ENCODE peak calls at places on chromosomes 4 and X, in nine cellular contexts. Q, J, X, C, L, S, F, R and I are unnamed samples.

GRCh38 chr4:102562995-102563394 is 61.8 kb downstream of the NFKB1 start:
- DNase-seq in Q (no peak), J (no peak), X (peak), C (no peak), L (no peak), S (no peak), F (no peak), R (no peak), I (no peak)

GRCh38 chrX:110454336-110454735 is 95.7 kb downstream of the RTL9 start:
- DNase-seq in Q (no peak), J (no peak), X (no peak), C (no peak), L (no peak), S (peak), F (no peak), R (no peak), I (no peak)

GRCh38 chr4:677431-678293 is 3.3 kb downstream of the MYL5 start:
- DNase-seq in Q (no peak), J (peak), X (peak), C (no peak), L (peak), S (no peak), F (no peak), R (peak), I (no peak)

GRCh38 chrX:85963736-85964135 is 83.6 kb downstream of the CHM start:
- DNase-seq in Q (no peak), J (no peak), X (peak), C (no peak), L (peak), S (no peak), F (no peak), R (no peak), I (no peak)

GRCh38 chr4:176333076-176333475 is 13.3 kb downstream of the SPCS3 start:
- DNase-seq in Q (no peak), J (no peak), X (no peak), C (no peak), L (no peak), S (no peak), F (no peak), R (no peak), I (no peak)

GRCh38 chr4:124234771-124235170 is 477.8 kb downstream of the ANKRD50 start:
- DNase-seq in Q (no peak), J (no peak), X (no peak), C (no peak), L (no peak), S (no peak), F (no peak), R (no peak), I (no peak)

GRCh38 chr4:112510468-112511293 is 5.3 kb downstream of the NEUROG2 start:
- DNase-seq in Q (no peak), J (no peak), X (no peak), C (no peak), L (no peak), S (no peak), F (no peak), R (no peak), I (no peak)

GRCh38 chr4:70586841-70587240 is 5.2 kb upstream of the AMBN start:
- DNase-seq in Q (no peak), J (no peak), X (no peak), C (no peak), L (no peak), S (no peak), F (no peak), R (no peak), I (no peak)

GRCh38 chrX:34848281-34848680 is 94.3 kb upstream of the FAM47B start:
- DNase-seq in Q (no peak), J (no peak), X (peak), C (no peak), L (no peak), S (no peak), F (no peak), R (no peak), I (no peak)

GRCh38 chrX:1093586-1094538 is 118.6 kb downstream of the CRLF2 start:
- DNase-seq in Q (no peak), J (no peak), X (no peak), C (no peak), L (no peak), S (no peak), F (no peak), R (no peak), I (no peak)

GRCh38 chr4:175246941-175247340 is 328.8 kb downstream of the ADAM29 start:
- DNase-seq in Q (no peak), J (no peak), X (no peak), C (no peak), L (no peak), S (no peak), F (no peak), R (no peak), I (no peak)

GRCh38 chrX:134957836-134958235 is 33.0 kb upstream of the SMIM10 start:
- DNase-seq in Q (no peak), J (no peak), X (no peak), C (no peak), L (no peak), S (no peak), F (no peak), R (no peak), I (no peak)

GRCh38 chr4:182519528-182519927 is 276.3 kb downstream of the TENM3 start:
- DNase-seq in Q (no peak), J (no peak), X (no peak), C (no peak), L (no peak), S (no peak), F (no peak), R (no peak), I (no peak)

GRCh38 chr4:113825272-113825671 is 63.7 kb upstream of the CAMK2D start:
- DNase-seq in Q (no peak), J (no peak), X (no peak), C (no peak), L (no peak), S (no peak), F (no peak), R (no peak), I (peak)

GRCh38 chrX:49915352-49916222 is 6.8 kb upstream of the CLCN5 start:
- DNase-seq in Q (peak), J (peak), X (peak), C (no peak), L (peak), S (peak), F (no peak), R (peak), I (no peak)

GRCh38 chr4:23822181-23822580 is 67.7 kb downstream of the PPARGC1A start:
- DNase-seq in Q (no peak), J (no peak), X (no peak), C (no peak), L (no peak), S (no peak), F (no peak), R (no peak), I (no peak)

GRCh38 chr4:101208171-101208570 is 139.2 kb downstream of the PPP3CA start:
- DNase-seq in Q (no peak), J (no peak), X (no peak), C (no peak), L (no peak), S (no peak), F (no peak), R (no peak), I (no peak)

GRCh38 chr4:147326581-147326980 is 154.3 kb upstream of the EDNRA start:
- DNase-seq in Q (no peak), J (no peak), X (no peak), C (no peak), L (no peak), S (no peak), F (no peak), R (no peak), I (no peak)

GRCh38 chr4:86961103-86961502 is 26.3 kb downstream of the AFF1 start:
- DNase-seq in Q (no peak), J (no peak), X (no peak), C (no peak), L (no peak), S (no peak), F (no peak), R (no peak), I (no peak)
- H3K4me3 ChIP-seq in Q (no peak), J (no peak), X (no peak), C (no peak), L (no peak), S (no peak), F (no peak), R (no peak), I (peak)

DNA sequence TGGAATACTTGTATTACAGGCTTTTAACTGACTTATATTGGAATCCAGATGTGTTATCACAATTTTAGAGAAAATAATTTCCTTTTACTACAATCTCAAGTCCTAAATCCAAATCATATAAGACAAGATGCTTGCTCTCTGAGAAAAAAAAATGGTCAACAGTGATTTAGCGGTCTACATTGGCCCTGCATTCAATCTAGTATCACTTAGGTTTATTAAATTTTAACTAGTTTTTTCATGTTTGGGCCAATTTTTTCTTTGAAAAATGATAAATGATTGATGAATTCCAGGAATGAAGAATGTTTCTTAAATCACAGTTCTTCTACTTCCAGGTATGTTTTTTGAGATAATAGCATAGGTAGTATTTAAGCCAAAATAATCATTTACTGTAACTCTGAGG is 2.8 kb upstream of the FGG start:
- DNase-seq in Q (no peak), J (no peak), X (no peak), C (no peak), L (no peak), S (no peak), F (no peak), R (no peak), I (no peak)
- H3K4me3 ChIP-seq in Q (no peak), J (no peak), X (no peak), C (no peak), L (no peak), S (no peak), F (no peak), R (no peak), I (no peak)

GRCh38 chr4:32393806-32394205 is 1673.6 kb downstream of the PCDH7 start:
- DNase-seq in Q (no peak), J (no peak), X (no peak), C (no peak), L (no peak), S (no peak), F (no peak), R (no peak), I (no peak)
- H3K4me3 ChIP-seq in Q (no peak), J (no peak), X (no peak), C (no peak), L (no peak), S (no peak), F (no peak), R (no peak), I (no peak)

DNA sequence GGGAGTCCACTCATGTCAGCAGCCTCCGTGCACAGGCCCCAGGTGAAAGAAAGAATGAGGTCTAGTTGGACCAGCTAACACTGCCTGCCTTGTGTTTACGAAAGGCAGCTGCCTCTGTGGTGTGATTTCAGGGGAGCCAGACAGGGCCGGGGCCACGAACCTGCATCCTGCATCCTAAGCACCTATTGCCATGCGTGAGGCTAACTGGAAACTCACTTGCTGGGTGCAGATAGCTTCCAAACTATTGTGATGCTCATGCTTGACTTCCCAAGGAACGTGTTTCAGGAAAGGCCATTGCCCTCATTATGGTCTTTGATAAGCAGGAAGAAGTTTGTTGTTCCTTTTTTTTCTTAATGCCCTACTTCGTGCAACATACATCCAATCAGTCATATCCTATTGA is 2.3 kb upstream of the IRF2 start:
- DNase-seq in Q (no peak), J (no peak), X (no peak), C (peak), L (no peak), S (no peak), F (no peak), R (no peak), I (no peak)
- H3K4me3 ChIP-seq in Q (no peak), J (peak), X (peak), C (no peak), L (no peak), S (no peak), F (no peak), R (no peak), I (peak)

GRCh38 chr4:89299153-89299789 is 8.3 kb downstream of the GPRIN3 start:
- DNase-seq in Q (no peak), J (no peak), X (no peak), C (no peak), L (no peak), S (no peak), F (no peak), R (peak), I (no peak)
- H3K4me3 ChIP-seq in Q (no peak), J (peak), X (peak), C (peak), L (peak), S (peak), F (peak), R (no peak), I (no peak)

GRCh38 chr4:1711906-1712215 is 258 bp downstream of the SLBP start:
- DNase-seq in Q (no peak), J (no peak), X (no peak), C (no peak), L (no peak), S (no peak), F (no peak), R (no peak), I (no peak)
- H3K4me3 ChIP-seq in Q (peak), J (peak), X (peak), C (peak), L (peak), S (peak), F (peak), R (peak), I (peak)

GRCh38 chr4:5112333-5112732 is 61.1 kb downstream of the STK32B start:
- DNase-seq in Q (no peak), J (no peak), X (no peak), C (no peak), L (no peak), S (no peak), F (no peak), R (no peak), I (no peak)

GRCh38 chr4:5118091-5118786 is 67.0 kb downstream of the STK32B start:
- DNase-seq in Q (no peak), J (no peak), X (peak), C (no peak), L (no peak), S (no peak), F (no peak), R (no peak), I (no peak)

GRCh38 chr4:5110901-5111300 is 59.6 kb downstream of the STK32B start:
- DNase-seq in Q (no peak), J (no peak), X (no peak), C (no peak), L (no peak), S (no peak), F (no peak), R (no peak), I (no peak)

GRCh38 chr4:5120067-5120466 is 68.8 kb downstream of the STK32B start:
- DNase-seq in Q (no peak), J (no peak), X (no peak), C (no peak), L (no peak), S (no peak), F (no peak), R (no peak), I (no peak)

GRCh38 chr4:5114911-5115310 is 63.6 kb downstream of the STK32B start:
- DNase-seq in Q (peak), J (no peak), X (no peak), C (no peak), L (no peak), S (no peak), F (no peak), R (no peak), I (no peak)
- H3K4me3 ChIP-seq in Q (no peak), J (no peak), X (no peak), C (no peak), L (no peak), S (no peak), F (no peak), R (no peak), I (no peak)

GRCh38 chrX:120308558-120308957 is 2.7 kb downstream of the TMEM255A start:
- DNase-seq in Q (no peak), J (no peak), X (no peak), C (no peak), L (no peak), S (no peak), F (no peak), R (no peak), I (no peak)
- H3K4me3 ChIP-seq in Q (no peak), J (no peak), X (no peak), C (peak), L (peak), S (no peak), F (peak), R (no peak), I (no peak)

GRCh38 chr4:133146574-133147198 is 2.4 kb upstream of the PCDH10 start:
- DNase-seq in Q (no peak), J (no peak), X (no peak), C (no peak), L (no peak), S (no peak), F (no peak), R (peak), I (no peak)
- H3K4me3 ChIP-seq in Q (no peak), J (peak), X (no peak), C (no peak), L (peak), S (peak), F (peak), R (no peak), I (no peak)

DNA sequence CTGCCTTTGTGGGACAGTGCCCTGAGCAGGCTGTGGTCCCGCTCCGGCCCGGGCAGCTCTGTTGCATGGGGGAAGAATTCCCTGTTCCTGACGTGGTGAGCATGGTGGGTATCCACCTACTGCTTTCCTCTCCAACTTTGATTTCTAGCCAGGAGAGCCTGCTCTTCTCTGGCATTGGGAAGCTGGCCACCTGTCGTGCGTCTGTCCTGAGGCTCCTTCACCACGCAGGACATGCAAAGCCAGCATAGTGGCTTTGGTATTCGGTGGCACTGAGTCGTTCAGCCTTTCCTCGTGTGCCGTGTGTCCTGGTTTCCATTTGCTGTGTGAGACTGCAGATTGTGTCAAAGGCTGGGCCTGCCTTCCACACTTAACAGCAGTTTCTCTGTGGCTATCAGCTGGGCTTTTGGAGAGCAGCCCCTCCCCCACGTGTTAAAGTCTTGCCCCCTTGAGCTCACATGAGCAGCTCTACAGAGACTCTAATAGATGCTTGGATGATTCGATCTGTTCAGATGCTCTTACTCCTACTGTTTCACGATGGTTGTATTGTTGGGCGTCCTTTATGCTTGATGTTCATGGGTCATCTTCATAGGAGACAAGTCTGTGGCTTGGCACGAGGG is 46.4 kb upstream of the CLCN4 start:
- DNase-seq in Q (no peak), J (no peak), X (no peak), C (no peak), L (no peak), S (no peak), F (no peak), R (no peak), I (no peak)
- H3K4me3 ChIP-seq in Q (no peak), J (no peak), X (no peak), C (no peak), L (no peak), S (no peak), F (no peak), R (no peak), I (peak)